ENCODE peak calls at places on chromosomes 1 and 21, in four cellular contexts. R is cardiac fibroblast; W is substantia nigra; U is activated T-helper 1 cell treated with anti-CD3 and anti-CD28 coated beads, Interleukin-2, amount 50 U/mL, for 16 hours. G is an unnamed sample.

GRCh38 chr1:236175642-236176336 is 33.5 kb downstream of the GPR137B start:
- DNase-seq in R (no peak), W (no peak), U (no peak), G (no peak)

GRCh38 chr1:68916227-68916853 is 419.5 kb upstream of the DEPDC1 start:
- DNase-seq in R (peak), W (no peak), U (no peak), G (peak)

GRCh38 chr1:168386949-168387586 is 106.4 kb downstream of the TBX19 start:
- DNase-seq in R (no peak), W (no peak), U (peak), G (peak)

GRCh38 chr1:156420209-156421061 is 51.4 kb downstream of the RHBG start:
- DNase-seq in R (no peak), W (no peak), U (peak), G (peak)

GRCh38 chr1:191305370-191305769 is 827.7 kb upstream of the BRINP3 start:
- DNase-seq in R (no peak), W (no peak), U (no peak), G (no peak)

GRCh38 chr1:182643699-182644098 is 39.5 kb upstream of the RGS16 start:
- DNase-seq in R (no peak), W (no peak), U (no peak), G (no peak)

GRCh38 chr1:94522304-94522703 is 19.3 kb downstream of the F3 start:
- DNase-seq in R (peak), W (no peak), U (no peak), G (no peak)

GRCh38 chr1:58611986-58612385 is 34.9 kb upstream of the TACSTD2 start:
- DNase-seq in R (no peak), W (no peak), U (no peak), G (no peak)

GRCh38 chr1:109926662-109927300 is 16.1 kb downstream of the CSF1 start:
- DNase-seq in R (peak), W (no peak), U (no peak), G (no peak)

GRCh38 chr1:153490272-153491051 is 30.0 kb upstream of the S100A7 start:
- DNase-seq in R (peak), W (no peak), U (no peak), G (peak)

GRCh38 chr1:45359882-45360513 is 19.8 kb upstream of the MUTYH start:
- DNase-seq in R (peak), W (peak), U (no peak), G (peak)

GRCh38 chr1:89971600-89971999 is 23.3 kb upstream of the ZNF326 start:
- DNase-seq in R (no peak), W (no peak), U (no peak), G (no peak)

GRCh38 chr21:42750737-42751530 is 97.5 kb downstream of the PDE9A start:
- DNase-seq in R (no peak), W (no peak), U (no peak), G (no peak)

GRCh38 chr1:166164995-166165660 is 1.7 kb downstream of the FAM78B start:
- DNase-seq in R (peak), W (no peak), U (no peak), G (peak)

G was measured in dorsolateral prefrontal cortex.